ENCODE peak calls at places on chromosomes 1 and 21, in six cellular contexts. A is NCI-H2171; E is mucosa of descending colon; U is fibroblast of lung; C is activated CD4-positive, alpha-beta T cell treated with anti-CD3 and anti-CD28 coated beads, Interleukin-2, amount 10 ng/mL, durations not matched to agents 7 days and 5 days; F is HT1080. M is an unnamed sample.

GRCh38 chr21:46052703-46053651 is 44.9 kb upstream of the COL6A2 start:
- DNase-seq in C (no peak), E (no peak), A (no peak), U (peak; percentile 46), F (peak; percentile 23), M (no peak)

GRCh38 chr1:53657891-53658396 is 81.0 kb downstream of the GLIS1 start:
- DNase-seq in A (no peak), F (no peak), C (no peak), E (no peak), U (no peak), M (no peak)

GRCh38 chr1:3011631-3012510 is 9.4 kb upstream of the ACTRT2 start:
- DNase-seq in U (no peak), E (peak; percentile 37), A (no peak), C (no peak), F (no peak), M (no peak)

GRCh38 chr1:27618341-27619067 is 14.6 kb upstream of the AHDC1 start:
- DNase-seq in C (peak; percentile 73), U (no peak), F (no peak), E (no peak), A (no peak), M (no peak)

GRCh38 chr1:3912809-3913685 is 13.0 kb upstream of the C1orf174 start:
- DNase-seq in A (no peak), E (no peak), C (no peak), U (no peak), F (no peak), M (no peak)

GRCh38 chr21:29436143-29436542 is 137.4 kb downstream of the BACH1 start:
- DNase-seq in C (peak; percentile 66), E (no peak), U (peak; percentile 59), F (no peak), A (no peak), M (no peak)

GRCh38 chr1:117658676-117659075 is 52.8 kb downstream of the TENT5C start:
- DNase-seq in U (no peak), C (peak; percentile 90), E (peak; percentile 83), F (no peak), A (no peak), M (no peak)

GRCh38 chr1:79899914-79900313 is 893.4 kb upstream of the ADGRL4 start:
- DNase-seq in U (peak; percentile 95), E (no peak), C (no peak), A (no peak), F (peak; percentile 92), M (no peak)

GRCh38 chr1:40389234-40389815 is 15.8 kb downstream of the SMAP2 start:
- DNase-seq in A (no peak), U (no peak), C (no peak), F (no peak), E (no peak), M (no peak)

GRCh38 chr1:230283678-230284077 is 142.5 kb downstream of the PGBD5 start:
- DNase-seq in A (no peak), C (no peak), E (no peak), U (no peak), F (no peak), M (no peak)

GRCh38 chr21:43585924-43586411 is 73.3 kb downstream of the HSF2BP start:
- DNase-seq in E (no peak), A (no peak), F (peak; percentile 100), U (peak; percentile 98), C (no peak), M (peak; percentile 86)

GRCh38 chr1:194118086-194118485 is 931.7 kb upstream of the B3GALT2 start:
- DNase-seq in E (peak; percentile 37), C (no peak), A (no peak), U (no peak), F (no peak), M (no peak)

GRCh38 chr1:12741946-12742345 is 4.1 kb upstream of the CFAP107 start:
- DNase-seq in E (no peak), A (no peak), F (no peak), U (no peak), C (no peak), M (no peak)

GRCh38 chr21:42027804-42028753 is 17.9 kb upstream of the ZBTB21 start:
- DNase-seq in E (no peak), U (no peak), C (no peak), A (no peak), F (no peak), M (no peak)

GRCh38 chr1:91889717-91890459 is 3.9 kb upstream of the TGFBR3 start:
- DNase-seq in E (no peak), A (no peak), F (peak; percentile 48), C (no peak), U (peak; percentile 53), M (peak; percentile 27)

GRCh38 chr1:65531972-65532570 is 111.6 kb downstream of the LEPR start:
- DNase-seq in A (no peak), C (no peak), F (no peak), E (no peak), U (no peak), M (no peak)

GRCh38 chr1:113984710-113985109 is 5.4 kb downstream of the OLFML3 start:
- DNase-seq in U (no peak), C (no peak), E (no peak), A (no peak), F (peak; percentile 22), M (no peak)

GRCh38 chr1:65493792-65494191 is 73.3 kb downstream of the LEPR start:
- DNase-seq in E (no peak), C (no peak), F (no peak), U (peak; percentile 49), A (no peak), M (no peak)

GRCh38 chr1:227707807-227708206 is 27.3 kb downstream of the JMJD4 start:
- DNase-seq in C (no peak), U (no peak), A (no peak), F (no peak), E (no peak), M (no peak)

GRCh38 chr1:24717867-24718650 is 27.2 kb upstream of the CLIC4 start:
- DNase-seq in A (no peak), C (no peak), E (no peak), U (peak; percentile 9), F (no peak), M (peak; percentile 63)

GRCh38 chr1:109768700-109769325 is 5.1 kb upstream of the EPS8L3 start:
- DNase-seq in E (peak; percentile 27), A (no peak), U (no peak), F (no peak), C (no peak), M (peak; percentile 9)

GRCh38 chr1:20188455-20188817 is 2.1 kb upstream of the PLA2G2C start:
- DNase-seq in U (no peak), E (no peak), C (no peak), F (no peak), A (no peak), M (no peak)

GRCh38 chr1:205204552-205204951 is 7.0 kb downstream of the DSTYK start:
- DNase-seq in A (no peak), C (no peak), U (no peak), F (no peak), E (no peak), M (no peak)

GRCh38 chr1:225368036-225368552 is 59.7 kb downstream of the LBR start:
- DNase-seq in F (no peak), E (no peak), A (no peak), U (no peak), C (no peak), M (no peak)

GRCh38 chr1:27408151-27408550 is 15.7 kb downstream of the GPR3 start:
- DNase-seq in F (peak; percentile 46), U (no peak), A (no peak), C (no peak), E (no peak), M (no peak)

GRCh38 chr1:243354511-243355153 is 98.8 kb downstream of the SDCCAG8 start:
- DNase-seq in C (no peak), A (no peak), F (no peak), U (peak; percentile 54), E (no peak), M (no peak)

GRCh38 chr1:60271041-60271440 is 197.5 kb upstream of the C1orf87 start:
- DNase-seq in A (no peak), U (no peak), F (no peak), C (no peak), E (no peak), M (no peak)

GRCh38 chr1:235908742-235909520 is 42.2 kb upstream of the LYST start:
- DNase-seq in U (peak; percentile 87), F (peak; percentile 95), C (no peak), E (no peak), A (no peak), M (no peak)

GRCh38 chr1:114979278-114979891 is 50.2 kb upstream of the TSHB start:
- DNase-seq in C (peak; percentile 74), U (peak; percentile 59), E (no peak), A (peak; percentile 40), F (peak; percentile 47), M (peak; percentile 80)

GRCh38 chr1:227465256-227465655 is 98.1 kb upstream of the ZNF678 start:
- DNase-seq in A (no peak), F (no peak), U (no peak), C (no peak), E (no peak), M (no peak)

GRCh38 chr1:15256584-15256983 is 9.6 kb downstream of the FHAD1 start:
- DNase-seq in U (no peak), F (no peak), A (no peak), C (no peak), E (no peak), M (no peak)

GRCh38 chr1:112849425-112849966 is 106.5 kb downstream of the SLC16A1 start:
- DNase-seq in A (peak; percentile 66), U (peak; percentile 34), F (no peak), C (no peak), E (peak; percentile 53), M (peak; percentile 8)

GRCh38 chr1:178768423-178768822 is 43.4 kb downstream of the RALGPS2 start:
- DNase-seq in F (no peak), E (no peak), U (peak; percentile 49), A (peak; percentile 20), C (peak; percentile 40), M (no peak)

GRCh38 chr1:54944610-54945392 is 35.6 kb upstream of the TMEM61 start:
- DNase-seq in F (peak; percentile 58), C (peak; percentile 78), E (peak; percentile 63), U (peak; percentile 87), A (peak; percentile 55), M (peak; percentile 81)

GRCh38 chr1:16986113-16986512 is 5.7 kb upstream of the MFAP2 start:
- DNase-seq in E (no peak), C (no peak), A (no peak), U (no peak), F (no peak), M (no peak)

GRCh38 chr1:66250483-66250882 is 283.5 kb upstream of the SGIP1 start:
- DNase-seq in E (no peak), C (no peak), F (no peak), A (no peak), U (peak; percentile 83), M (no peak)

GRCh38 chr1:180881806-180882509 is 30.7 kb upstream of the KIAA1614 start:
- DNase-seq in U (peak; percentile 74), C (no peak), A (peak; percentile 34), F (peak; percentile 43), E (no peak), M (no peak)